ENCODE peak calls at places on chromosome 19, in eight cellular contexts. S is HFF-Myc, P is epithelial cell of proximal tubule, C is cardiac fibroblast, F is heart left ventricle, A is GM23338, N is dorsolateral prefrontal cortex, E is cardiac muscle cell. M is an unnamed sample.

GRCh38 chr19:49315111-49315510 is 9.9 kb downstream of the SLC6A16 start:
- DNase-seq in F (no peak), C (no peak), A (no peak), N (no peak), P (no peak), E (no peak), S (no peak), M (no peak)

GRCh38 chr19:6848986-6849385 is 38.4 kb upstream of the ADGRE1 start:
- DNase-seq in C (no peak), E (no peak), N (no peak), S (no peak), A (no peak), P (no peak), F (no peak), M (no peak)

GRCh38 chr19:33535176-33535575 is 13.6 kb upstream of the PEPD start:
- DNase-seq in N (no peak), S (no peak), E (peak; percentile 8), P (no peak), C (no peak), F (no peak), A (no peak), M (no peak)

GRCh38 chr19:1472227-1473055 is 6.6 kb downstream of the C19orf25 start:
- DNase-seq in A (no peak), E (no peak), F (no peak), S (no peak), C (no peak), N (no peak), P (no peak), M (no peak)

GRCh38 chr19:17183271-17183757 is 31.8 kb upstream of the USE1 start:
- DNase-seq in A (peak; percentile 26), S (no peak), C (no peak), N (no peak), F (no peak), E (no peak), P (no peak), M (no peak)

GRCh38 chr19:30340724-30341595 is 31.2 kb upstream of the ZNF536 start:
- DNase-seq in F (no peak), P (no peak), S (no peak), A (no peak), E (no peak), N (no peak), C (no peak), M (no peak)

GRCh38 chr19:20388826-20389225 is 176.8 kb downstream of the ZNF737 start:
- DNase-seq in A (no peak), C (no peak), S (no peak), F (no peak), N (no peak), P (peak; percentile 4), E (no peak), M (no peak)

GRCh38 chr19:53965091-53965490 is 2.4 kb downstream of the CACNG8 start:
- DNase-seq in A (no peak), C (no peak), N (no peak), P (no peak), E (peak; percentile 30), S (no peak), F (no peak), M (no peak)

GRCh38 chr19:48403606-48404005 is 10.1 kb downstream of the GRIN2D start:
- DNase-seq in P (no peak), A (peak; percentile 93), N (no peak), E (peak; percentile 77), F (peak; percentile 48), S (no peak), C (peak; percentile 75), M (no peak)

GRCh38 chr19:30693179-30693578 is 321.0 kb downstream of the ZNF536 start:
- DNase-seq in C (no peak), P (no peak), S (no peak), E (no peak), N (no peak), A (no peak), F (no peak), M (no peak)

GRCh38 chr19:51448011-51448744 is 10.1 kb downstream of the SIGLEC8 start:
- DNase-seq in F (no peak), E (no peak), N (no peak), C (no peak), S (no peak), A (no peak), P (no peak), M (no peak)

GRCh38 chr19:18610556-18611326 is 1.9 kb upstream of the TMEM59L start:
- DNase-seq in C (no peak), P (no peak), F (no peak), S (no peak), A (peak; percentile 74), E (no peak), N (no peak), M (no peak)

GRCh38 chr19:49874503-49875157 is 2.5 kb downstream of the AKT1S1 start:
- DNase-seq in C (no peak), P (no peak), S (no peak), E (no peak), N (no peak), F (no peak), A (no peak), M (no peak)

GRCh38 chr19:53055117-53055516 is 10.6 kb downstream of the ERVV-2 start:
- DNase-seq in E (no peak), N (no peak), S (no peak), A (no peak), F (no peak), C (no peak), P (no peak), M (no peak)

GRCh38 chr19:30001301-30001700 is 59.3 kb downstream of the URI1 start:
- DNase-seq in N (no peak), E (no peak), S (no peak), C (no peak), A (no peak), P (no peak), F (no peak), M (no peak)

DNA sequence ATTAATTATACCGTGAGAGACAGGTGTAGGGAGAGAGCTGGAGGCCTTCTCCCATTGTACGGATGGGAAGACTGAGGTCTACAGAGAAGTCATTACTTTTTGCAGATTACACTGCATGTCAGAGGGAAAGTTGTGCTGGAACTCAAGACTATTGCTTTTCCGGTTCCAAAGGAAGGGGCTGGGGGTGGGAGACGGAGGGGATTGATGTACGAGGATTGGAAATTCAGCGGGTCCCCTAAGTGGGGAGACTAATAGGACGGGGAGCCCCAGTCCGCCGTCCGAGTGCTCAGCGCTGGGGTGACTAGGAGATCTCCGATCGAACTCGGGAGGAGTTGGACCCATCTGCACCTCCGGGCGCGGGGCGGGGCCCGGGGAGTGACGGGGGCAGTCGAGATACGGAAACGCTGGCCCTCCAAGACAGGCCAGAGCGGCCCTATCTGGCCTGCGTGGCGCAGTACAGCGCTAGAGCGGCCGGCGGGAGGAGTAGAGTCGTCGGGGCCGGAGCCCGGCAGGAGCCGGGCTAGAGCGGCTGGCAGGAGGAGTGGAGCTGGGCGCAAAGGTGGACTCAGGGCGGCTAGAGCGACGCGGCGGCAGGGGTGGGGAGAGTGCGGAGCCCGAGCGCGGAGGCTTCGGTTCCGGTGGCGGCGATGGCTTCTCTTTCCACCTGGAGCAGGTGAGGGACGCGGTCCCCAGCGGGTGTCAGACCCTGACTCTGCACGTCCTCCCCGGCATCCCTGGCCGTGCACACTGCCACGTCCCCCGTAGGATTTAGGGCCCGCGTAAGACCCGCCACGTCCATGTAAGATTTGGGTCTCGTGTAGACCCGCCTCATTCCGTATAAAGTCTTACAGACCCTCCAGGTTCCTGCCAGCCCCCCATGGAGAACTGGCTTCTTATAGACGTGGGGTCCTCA is 1.1 kb downstream of the ARHGEF1 start:
- DNase-seq in P (peak; percentile 52), C (peak; percentile 98), E (peak; percentile 98), A (peak; percentile 99), N (peak; percentile 95), S (peak; percentile 71), F (peak; percentile 93), M (peak; percentile 94)
- TF ChIP-seq CTCF in P (peak; percentile 9), C (peak; percentile 40), E (peak; percentile 28), A (no peak), N (peak; percentile 67), S (no peak), F (peak; percentile 43), M (peak; percentile 39)

DNA sequence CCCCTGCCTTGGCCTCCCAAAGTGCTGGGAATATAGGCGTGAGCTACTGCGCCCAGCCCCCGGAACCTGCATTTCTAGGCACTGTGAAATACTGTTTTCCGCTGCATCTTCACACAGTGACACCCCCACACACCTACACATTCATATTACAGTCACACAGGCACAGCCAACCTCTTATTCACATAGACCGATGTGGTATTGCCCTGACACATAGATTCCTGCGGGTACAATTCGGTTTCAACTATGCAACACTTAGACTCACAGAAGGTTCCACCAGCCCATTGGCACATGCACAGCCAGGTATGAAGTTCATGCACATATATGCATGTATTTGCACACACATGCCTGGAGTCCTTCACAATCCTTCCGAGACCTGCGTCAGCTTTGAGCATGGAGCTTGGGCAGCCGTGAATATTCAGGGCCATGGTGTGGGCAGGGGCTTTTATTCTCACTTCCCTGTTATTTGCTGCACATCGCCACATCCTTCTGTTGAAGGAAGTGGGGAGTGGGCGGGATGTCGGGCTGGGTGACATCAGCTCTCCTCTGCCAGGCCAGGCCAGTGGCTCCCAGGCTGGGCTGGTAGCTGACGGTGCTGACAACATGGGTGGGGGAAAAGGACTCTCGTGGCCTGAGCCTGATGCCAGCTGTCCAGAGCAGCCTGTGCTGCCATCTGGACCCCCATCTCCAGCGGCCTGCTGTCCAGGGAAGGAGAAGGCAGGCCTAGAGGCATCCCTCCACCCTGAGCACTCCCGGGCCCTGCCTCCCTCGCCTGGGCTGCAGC is 5.4 kb upstream of the CDC37 start:
- DNase-seq in E (no peak), C (no peak), F (no peak), S (no peak), P (no peak), A (no peak), N (no peak), M (no peak)
- H3K4me3 ChIP-seq in E (no peak overlapping the region), C (no peak overlapping the region), F (no peak overlapping the region), S (no peak overlapping the region), P (no peak overlapping the region), A (no peak overlapping the region), N (no peak overlapping the region), M (no peak overlapping the region)

GRCh38 chr19:46052896-46053295 is 12.1 kb upstream of the IGFL4 start:
- DNase-seq in E (no peak), F (no peak), C (no peak), A (no peak), P (no peak), S (no peak), N (no peak), M (no peak)

GRCh38 chr19:46049597-46049996 is 8.8 kb upstream of the IGFL4 start:
- DNase-seq in N (no peak), C (no peak), F (no peak), S (no peak), A (peak; percentile 89), P (no peak), E (no peak), M (no peak)
- TF ChIP-seq CTCF in N (no peak), C (no peak), F (no peak), S (no peak), A (peak; percentile 80), P (peak; percentile 14), E (no peak), M (no peak)

DNA sequence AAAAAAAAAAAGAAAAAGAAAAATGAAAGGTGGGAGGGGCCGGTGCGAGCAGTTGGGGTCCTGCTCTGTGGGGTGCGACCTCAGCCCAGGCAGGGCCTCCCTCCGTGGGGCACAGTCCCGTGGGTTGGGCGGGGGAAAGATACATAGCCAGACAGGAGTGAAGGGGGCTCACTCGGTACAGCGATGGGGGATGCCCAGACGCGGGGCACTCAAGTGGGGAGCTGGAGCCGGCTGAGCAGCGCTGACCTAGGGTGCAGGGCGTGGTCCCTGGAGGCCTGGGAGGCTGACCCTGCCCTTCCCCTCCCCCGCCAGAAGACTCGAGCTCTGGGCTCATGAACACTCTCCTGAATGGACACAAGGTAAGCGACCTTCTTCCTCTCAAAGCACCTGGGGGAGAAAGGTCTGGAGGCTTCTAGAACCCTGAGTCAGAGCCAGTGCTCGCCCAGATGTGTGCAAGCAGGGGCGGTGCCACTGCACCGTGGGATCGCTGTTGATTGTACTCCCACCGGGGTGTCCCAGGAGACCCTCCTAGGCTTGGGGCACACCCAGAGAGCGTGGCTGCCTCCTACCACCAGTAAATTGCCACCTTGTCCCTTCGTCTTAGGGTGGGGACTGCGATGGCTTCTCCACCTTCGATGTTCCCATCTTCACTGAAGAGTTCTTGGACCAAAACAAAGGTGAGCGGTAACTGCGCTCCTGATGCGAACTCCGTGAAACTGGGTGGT is 3.4 kb downstream of the HMG20B start:
- DNase-seq in P (no peak), A (no peak), N (no peak), C (no peak), F (no peak), S (no peak), E (no peak), M (no peak)
- H3K4me3 ChIP-seq in P (no peak overlapping the region), A (peak overlapping the region; percentile 71), N (peak overlapping the region; percentile 16), C (peak overlapping the region; percentile 25), F (peak overlapping the region; percentile 39), S (peak overlapping the region; percentile 11), E (no peak overlapping the region), M (peak overlapping the region; percentile 62)